ENCODE peak calls at places on chromosomes 1 and 21, in nine cellular contexts. W, X, G, Y, V, J, P, N and I are unnamed samples.

GRCh38 chr1:5948681-5949005 is 43.6 kb downstream of the NPHP4 start:
- DNase-seq in J (no peak), N (no peak), P (no peak), W (no peak), Y (no peak), V (no peak), G (no peak), X (no peak), I (no peak)

GRCh38 chr1:39776400-39776713 is 5.2 kb upstream of the OXCT2 start:
- DNase-seq in P (no peak), X (no peak), Y (no peak), G (no peak), W (no peak), N (no peak), V (no peak), J (no peak), I (peak; percentile 52)

GRCh38 chr21:43929217-43929971 is 64.4 kb downstream of the AGPAT3 start:
- DNase-seq in Y (no peak), P (no peak), N (no peak), V (no peak), W (peak; percentile 93), X (peak; percentile 56), G (no peak), J (no peak), I (no peak)

GRCh38 chr1:19461352-19461645 is 24.0 kb downstream of the CAPZB start:
- DNase-seq in W (no peak), Y (no peak), V (no peak), P (no peak), X (peak; percentile 16), G (no peak), N (no peak), J (no peak), I (no peak)

GRCh38 chr1:7583291-7584096 is 187.6 kb upstream of the VAMP3 start:
- DNase-seq in G (no peak), J (no peak), V (no peak), W (no peak), N (peak; percentile 69), Y (no peak), X (no peak), P (no peak), I (peak; percentile 24)

GRCh38 chr1:24018611-24019580 is 38.8 kb upstream of the SRSF10 start:
- DNase-seq in X (peak; percentile 87), G (peak; percentile 18), V (peak; percentile 99), P (peak; percentile 99), N (peak; percentile 97), J (peak; percentile 100), W (peak; percentile 97), Y (peak; percentile 98), I (peak; percentile 94)

GRCh38 chr1:220370041-220370700 is 97.9 kb upstream of the RAB3GAP2 start:
- DNase-seq in W (no peak), P (peak; percentile 95), V (no peak), G (no peak), J (peak; percentile 95), X (no peak), N (no peak), Y (no peak), I (no peak)

GRCh38 chr1:26016258-26016943 is 5.2 kb upstream of the EXTL1 start:
- DNase-seq in J (no peak), W (no peak), X (no peak), V (no peak), Y (no peak), N (no peak), P (peak; percentile 57), G (no peak), I (no peak)

GRCh38 chr1:151716405-151716762 is 219 bp downstream of the CELF3 start:
- DNase-seq in W (no peak), P (no peak), G (no peak), X (no peak), N (no peak), Y (no peak), J (no peak), V (no peak), I (no peak)

GRCh38 chr1:46755121-46755520 is 36.2 kb upstream of the EFCAB14 start:
- DNase-seq in V (no peak), J (no peak), X (no peak), G (no peak), Y (no peak), N (no peak), W (no peak), P (no peak), I (no peak)

GRCh38 chr1:117658676-117659075 is 52.8 kb downstream of the TENT5C start:
- DNase-seq in N (no peak), Y (no peak), X (no peak), P (no peak), G (no peak), V (no peak), W (no peak), J (no peak), I (no peak)

GRCh38 chr1:207025144-207025880 is 7.2 kb downstream of the C1orf116 start:
- DNase-seq in G (no peak), J (peak; percentile 59), P (peak; percentile 73), N (no peak), W (peak; percentile 46), X (no peak), Y (no peak), V (no peak), I (no peak)

GRCh38 chr1:2962061-2962460 is 59.2 kb upstream of the ACTRT2 start:
- DNase-seq in P (no peak), Y (no peak), W (peak; percentile 8), N (no peak), J (no peak), G (no peak), X (peak; percentile 14), V (no peak), I (peak; percentile 19)

GRCh38 chr1:2961081-2961480 is 60.2 kb upstream of the ACTRT2 start:
- DNase-seq in W (peak; percentile 1), P (no peak), N (no peak), G (no peak), Y (no peak), V (no peak), X (peak; percentile 5), J (no peak), I (peak; percentile 25)

GRCh38 chr1:2962541-2962940 is 58.7 kb upstream of the ACTRT2 start:
- DNase-seq in Y (no peak), V (no peak), W (no peak), G (no peak), N (no peak), P (no peak), J (no peak), X (peak; percentile 6), I (no peak)

GRCh38 chr1:2961661-2962060 is 59.6 kb upstream of the ACTRT2 start:
- DNase-seq in V (no peak), P (no peak), Y (no peak), J (no peak), G (no peak), N (no peak), X (peak; percentile 0), W (peak; percentile 15), I (peak; percentile 10)

GRCh38 chr1:2962946-2963345 is 58.3 kb upstream of the ACTRT2 start:
- DNase-seq in Y (no peak), P (no peak), J (no peak), V (no peak), G (no peak), N (no peak), W (peak; percentile 8), X (no peak), I (no peak)
- H3K9me3 ChIP-seq in Y (peaks cover 4% of the 10 kb centered on the region), P (peaks cover 20% of the 10 kb centered on the region), J (peaks cover 18% of the 10 kb centered on the region), V (no peaks in the 10 kb centered on the region), G (no peaks in the 10 kb centered on the region), N (no peaks in the 10 kb centered on the region), W (peaks cover 11% of the 10 kb centered on the region), X (no peaks in the 10 kb centered on the region), I (no peaks in the 10 kb centered on the region)

GRCh38 chr21:27359141-27359540 is 392.3 kb upstream of the ADAMTS5 start:
- DNase-seq in Y (no peak), X (no peak), J (peak; percentile 60), V (no peak), N (no peak), P (peak; percentile 5), G (no peak), W (no peak), I (no peak)

GRCh38 chr21:27365394-27365793 is 398.5 kb upstream of the ADAMTS5 start:
- DNase-seq in N (no peak), J (no peak), V (no peak), X (no peak), Y (no peak), W (no peak), G (no peak), P (peak; percentile 42), I (no peak)

GRCh38 chr21:27366846-27367245 is 400.0 kb upstream of the ADAMTS5 start:
- DNase-seq in W (no peak), V (no peak), J (no peak), P (no peak), N (no peak), G (no peak), X (no peak), Y (no peak), I (no peak)

GRCh38 chr21:27362249-27362648 is 395.4 kb upstream of the ADAMTS5 start:
- DNase-seq in N (no peak), W (no peak), Y (no peak), G (no peak), J (peak; percentile 22), P (no peak), X (no peak), V (no peak), I (no peak)

GRCh38 chr21:27363719-27364479 is 397.0 kb upstream of the ADAMTS5 start:
- DNase-seq in P (no peak), W (no peak), V (no peak), X (no peak), G (no peak), N (no peak), J (peak; percentile 69), Y (no peak), I (no peak)
- H3K9me3 ChIP-seq in P (no peaks in the 10 kb centered on the region), W (no peaks in the 10 kb centered on the region), V (no peaks in the 10 kb centered on the region), X (no peaks in the 10 kb centered on the region), G (no peaks in the 10 kb centered on the region), N (no peaks in the 10 kb centered on the region), J (no peaks in the 10 kb centered on the region), Y (no peaks in the 10 kb centered on the region), I (no peaks in the 10 kb centered on the region)

GRCh38 chr1:64295136-64295535 is 91.7 kb downstream of the UBE2U start:
- DNase-seq in V (no peak), W (no peak), N (no peak), P (peak; percentile 57), G (no peak), X (no peak), Y (no peak), J (no peak), I (no peak)
- H3K9me3 ChIP-seq in V (no peaks in the 10 kb centered on the region), W (no peaks in the 10 kb centered on the region), N (no peaks in the 10 kb centered on the region), P (peaks cover 7% of the 10 kb centered on the region), G (no peaks in the 10 kb centered on the region), X (no peaks in the 10 kb centered on the region), Y (no peaks in the 10 kb centered on the region), J (peaks cover 23% of the 10 kb centered on the region), I (no peaks in the 10 kb centered on the region)

GRCh38 chr1:248471154-248471553 is 2.0 kb upstream of the OR2T3 start:
- DNase-seq in P (no peak), J (no peak), W (no peak), X (no peak), N (no peak), G (no peak), V (no peak), Y (no peak), I (no peak)
- H3K9me3 ChIP-seq in P (no peaks in the 10 kb centered on the region), J (no peaks in the 10 kb centered on the region), W (no peaks in the 10 kb centered on the region), X (no peaks in the 10 kb centered on the region), N (no peaks in the 10 kb centered on the region), G (no peaks in the 10 kb centered on the region), V (no peaks in the 10 kb centered on the region), Y (no peaks in the 10 kb centered on the region), I (no peaks in the 10 kb centered on the region)

GRCh38 chr1:152757747-152758146 is at the start of gene KPRP:
- DNase-seq in W (no peak), G (no peak), N (no peak), V (no peak), P (no peak), Y (no peak), X (no peak), J (no peak), I (no peak)
- H3K9me3 ChIP-seq in W (no peaks in the 10 kb centered on the region), G (no peaks in the 10 kb centered on the region), N (no peaks in the 10 kb centered on the region), V (no peaks in the 10 kb centered on the region), P (peaks cover 3% of the 10 kb centered on the region), Y (no peaks in the 10 kb centered on the region), X (no peaks in the 10 kb centered on the region), J (no peaks in the 10 kb centered on the region), I (no peaks in the 10 kb centered on the region)

GRCh38 chr1:92655197-92655801 is 129.6 kb downstream of the EVI5 start:
- DNase-seq in N (no peak), Y (no peak), V (no peak), W (no peak), G (no peak), X (no peak), P (no peak), J (no peak), I (no peak)
- H3K9me3 ChIP-seq in N (peaks cover 16% of the 10 kb centered on the region), Y (peaks cover 33% of the 10 kb centered on the region), V (no peaks in the 10 kb centered on the region), W (peaks cover 20% of the 10 kb centered on the region), G (no peaks in the 10 kb centered on the region), X (no peaks in the 10 kb centered on the region), P (no peaks in the 10 kb centered on the region), J (peaks cover 26% of the 10 kb centered on the region), I (peaks cover 8% of the 10 kb centered on the region)